ENCODE peak calls at places on chromosomes 12 and 14, in seven cellular contexts. M is astrocyte, S is GM23338, L is IMR-90, Q is GM12878, E is mammary epithelial cell, Y is H1. N is an unnamed sample.

GRCh38 chr14:37087520-37087919 is 84.9 kb downstream of the SLC25A21 start:
- DNase-seq in E (no peak), Y (no peak), Q (no peak), M (no peak), L (no peak), S (no peak), N (no peak)

GRCh38 chr12:124518051-124518932 is 49.1 kb downstream of the NCOR2 start:
- DNase-seq in M (peak; percentile 100), L (peak; percentile 99), S (no peak), Q (no peak), E (peak; percentile 97), Y (no peak), N (peak; percentile 95)

GRCh38 chr12:117580718-117581062 is 219.3 kb upstream of the NOS1 start:
- DNase-seq in L (no peak), E (no peak), Y (peak; percentile 95), S (peak; percentile 97), M (no peak), Q (no peak), N (no peak)

GRCh38 chr12:47741340-47741703 is 16.0 kb upstream of the ENDOU start:
- DNase-seq in Q (no peak), L (no peak), Y (no peak), S (no peak), E (peak; percentile 65), M (no peak), N (peak; percentile 73)

GRCh38 chr12:91604897-91605296 is 422.3 kb upstream of the DCN start:
- DNase-seq in S (no peak), M (no peak), E (no peak), Q (no peak), Y (no peak), L (no peak), N (no peak)

GRCh38 chr14:99592394-99592793 is 11.6 kb downstream of the CCDC85C start:
- DNase-seq in Q (no peak), M (no peak), L (no peak), S (no peak), Y (no peak), E (no peak), N (no peak)

GRCh38 chr12:99769581-99769980 is 122.0 kb downstream of the GARIN6 start:
- DNase-seq in Q (no peak), L (no peak), S (no peak), Y (no peak), E (no peak), M (no peak), N (no peak)

GRCh38 chr12:55188974-55189556 is 31.8 kb upstream of the OR10A7 start:
- DNase-seq in Q (peak; percentile 53), L (peak; percentile 76), E (peak; percentile 55), Y (no peak), S (peak; percentile 82), M (peak; percentile 45), N (peak; percentile 62)

GRCh38 chr12:54018608-54018984 is 9.6 kb upstream of the HOXC6 start:
- DNase-seq in Y (peak; percentile 64), M (no peak), E (peak; percentile 54), Q (no peak), L (no peak), S (peak; percentile 70), N (no peak)

GRCh38 chr12:127480775-127481314 is 786.1 kb upstream of the TMEM132C start:
- DNase-seq in S (no peak), E (no peak), Y (peak; percentile 36), L (no peak), Q (no peak), M (no peak), N (no peak)

GRCh38 chr12:116390656-116391335 is 113.3 kb upstream of the MED13L start:
- DNase-seq in L (no peak), Y (no peak), Q (no peak), M (no peak), S (no peak), E (peak; percentile 32), N (peak; percentile 78)

GRCh38 chr12:27272375-27273028 is 28.4 kb downstream of the STK38L start:
- DNase-seq in Y (no peak), L (no peak), S (no peak), Q (no peak), M (peak; percentile 53), E (no peak), N (peak; percentile 43)

GRCh38 chr12:77725611-77726010 is 105.1 kb upstream of the NAV3 start:
- DNase-seq in E (peak; percentile 10), S (peak; percentile 17), L (peak; percentile 67), Y (no peak), M (peak; percentile 95), Q (no peak), N (no peak)

GRCh38 chr14:100532154-100532915 is 54.9 kb downstream of the BEGAIN start:
- DNase-seq in Y (no peak), M (peak; percentile 81), E (peak; percentile 23), L (peak; percentile 13), S (no peak), Q (no peak), N (no peak)

GRCh38 chr14:67566908-67567307 is 33.2 kb downstream of the PIGH start:
- DNase-seq in Q (no peak), M (no peak), Y (no peak), E (no peak), L (no peak), S (no peak), N (no peak)

GRCh38 chr12:87812711-87813110 is 216.5 kb downstream of the C12orf50 start:
- DNase-seq in E (no peak), Y (no peak), S (no peak), M (peak; percentile 60), L (no peak), Q (no peak), N (no peak)

GRCh38 chr12:6866163-6866919 is 990 bp upstream of the TPI1 start:
- DNase-seq in M (no peak), Y (peak; percentile 68), Q (no peak), E (no peak), S (peak; percentile 43), L (no peak), N (no peak)

GRCh38 chr12:57487597-57488396 is at the start of gene MARS1:
- DNase-seq in Q (peak; percentile 95), L (peak; percentile 96), E (peak; percentile 97), Y (peak; percentile 88), S (peak; percentile 99), M (peak; percentile 92), N (peak; percentile 87)
- TF ChIP-seq CTCF in Q (peak; percentile 34), L (no peak), E (peak; percentile 5), Y (peak; percentile 41), S (peak; percentile 29), M (no peak), N (no peak)

GRCh38 chr14:63642229-63642611 is 549 bp upstream of the WDR89 start:
- DNase-seq in E (peak; percentile 93), Q (peak; percentile 93), Y (no peak), M (peak; percentile 93), L (peak; percentile 96), S (peak; percentile 96), N (peak; percentile 80)

GRCh38 chr14:63647696-63648410 is 6.2 kb upstream of the WDR89 start:
- DNase-seq in Q (no peak), S (peak; percentile 16), M (peak; percentile 17), Y (no peak), E (no peak), L (peak; percentile 23), N (no peak)

GRCh38 chr14:63641473-63642228 is at the start of gene WDR89:
- DNase-seq in Y (peak; percentile 94), M (peak; percentile 99), E (peak; percentile 100), L (peak; percentile 100), Q (peak; percentile 100), S (peak; percentile 99), N (peak; percentile 99)

GRCh38 chr14:63644741-63645140 is 3.1 kb upstream of the WDR89 start:
- DNase-seq in L (no peak), E (no peak), Y (no peak), M (no peak), S (no peak), Q (no peak), N (no peak)

GRCh38 chr14:63642656-63643382 is 1.1 kb upstream of the WDR89 start:
- DNase-seq in E (no peak), Y (no peak), L (no peak), Q (no peak), M (no peak), S (no peak), N (no peak)
- H3K27ac ChIP-seq in E (peak overlapping the region; percentile 97), Y (no peak overlapping the region), L (peak overlapping the region; percentile 32), Q (peak overlapping the region; percentile 99), M (peak overlapping the region; percentile 95), S (no peak overlapping the region), N (peak overlapping the region; percentile 90)

GRCh38 chr14:54777395-54777794 is 125.2 kb downstream of the GCH1 start:
- DNase-seq in S (no peak), Q (no peak), L (no peak), E (no peak), Y (no peak), M (no peak), N (no peak)
- H4K20me1 ChIP-seq in S (no peaks in the 10 kb centered on the region), Q (no peaks in the 10 kb centered on the region), L (peaks cover 8% of the 10 kb centered on the region), E (no peaks in the 10 kb centered on the region), Y (no peaks in the 10 kb centered on the region), M (peaks cover 11% of the 10 kb centered on the region), N (no peaks in the 10 kb centered on the region)

GRCh38 chr12:120228041-120228290 is 27.1 kb upstream of the RPLP0 start:
- DNase-seq in Q (no peak), S (no peak), Y (no peak), M (no peak), E (no peak), L (no peak), N (no peak)

GRCh38 chr12:120227233-120228040 is 26.5 kb upstream of the RPLP0 start:
- DNase-seq in S (no peak), M (no peak), L (no peak), E (no peak), Q (no peak), Y (no peak), N (no peak)

GRCh38 chr12:120225200-120225558 is 24.3 kb upstream of the RPLP0 start:
- DNase-seq in E (no peak), L (no peak), Q (no peak), Y (no peak), M (no peak), S (no peak), N (no peak)

GRCh38 chr12:120224304-120225199 is 23.6 kb upstream of the RPLP0 start:
- DNase-seq in Q (no peak), E (peak; percentile 45), M (no peak), Y (no peak), S (no peak), L (no peak), N (no peak)

GRCh38 chr12:120225852-120226640 is 25.1 kb upstream of the RPLP0 start:
- DNase-seq in S (peak; percentile 48), L (no peak), M (no peak), Y (no peak), Q (no peak), E (no peak), N (no peak)
- TF ChIP-seq CTCF in S (peak; percentile 34), L (no peak), M (no peak), Y (peak; percentile 27), Q (no peak), E (peak; percentile 28), N (no peak)

DNA sequence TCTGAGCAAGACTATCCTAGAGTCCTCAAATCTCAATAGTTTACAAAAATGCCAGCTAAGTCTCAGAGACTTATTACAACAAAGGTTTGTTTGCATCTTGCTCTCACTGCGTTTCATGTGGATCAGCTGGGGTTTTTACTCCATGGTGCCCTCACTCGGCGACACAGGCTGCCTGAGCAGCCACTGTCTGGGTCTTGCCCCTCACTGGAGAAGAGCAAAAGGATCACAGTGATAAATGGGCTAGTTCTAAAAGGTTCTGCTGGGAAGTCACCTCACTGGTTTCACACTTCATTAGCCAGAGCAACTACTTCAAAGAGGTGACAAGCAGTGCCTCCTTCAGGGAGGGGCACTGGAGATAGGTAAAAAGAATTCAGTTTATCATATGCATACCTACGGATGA is 392.0 kb downstream of the RPL10L start:
- DNase-seq in E (no peak), Y (peak; percentile 46), S (peak; percentile 31), M (no peak), Q (no peak), L (no peak), N (no peak)
- H3K27ac ChIP-seq in E (no peak overlapping the region), Y (no peak overlapping the region), S (no peak overlapping the region), M (no peak overlapping the region), Q (no peak overlapping the region), L (no peak overlapping the region), N (no peak overlapping the region)

N was measured in PC-9.